ENCODE peak calls at places on chromosome 5, in nine cellular contexts. K is RPMI8226; S is heart left ventricle; R is OCI-LY7; H is NB4; B is aorta; O is activated CD4-positive, alpha-beta memory T cell treated with anti-CD3 and anti-CD28 coated beads, Interleukin-2, amount 10 ng/mL, durations not matched to agents 7 days and 5 days; G is B cell; T is HS-27A. C is an unnamed sample.

GRCh38 chr5:66306105-66306843 is 162.2 kb downstream of the SREK1 start:
- DNase-seq in R (peak), B (no peak), H (peak), S (peak), O (peak), K (peak), G (no peak), T (peak), C (peak)

GRCh38 chr5:147170603-147171002 is 64.2 kb upstream of the STK32A start:
- DNase-seq in K (no peak), O (no peak), B (no peak), R (peak), G (no peak), H (no peak), S (no peak), T (no peak), C (peak)

GRCh38 chr5:61860978-61861377 is 445.0 kb upstream of the KIF2A start:
- DNase-seq in H (no peak), O (no peak), R (no peak), K (no peak), B (no peak), T (no peak), G (no peak), S (no peak), C (no peak)

GRCh38 chr5:3517331-3517730 is 78.3 kb upstream of the IRX1 start:
- DNase-seq in G (no peak), R (no peak), H (no peak), S (no peak), B (no peak), K (no peak), O (no peak), T (no peak), C (no peak)

GRCh38 chr5:154287136-154287535 is 96.6 kb downstream of the GALNT10 start:
- DNase-seq in R (no peak), H (no peak), T (peak), G (no peak), O (no peak), S (no peak), B (no peak), K (no peak), C (peak)

GRCh38 chr5:100595152-100595811 is 60.1 kb downstream of the FAM174A start:
- DNase-seq in O (no peak), G (no peak), S (peak), H (peak), B (no peak), R (no peak), K (peak), T (peak), C (peak)

GRCh38 chr5:158925314-158925713 is 174.4 kb downstream of the EBF1 start:
- DNase-seq in K (no peak), S (no peak), O (no peak), R (no peak), G (no peak), T (no peak), H (no peak), B (no peak), C (no peak)

GRCh38 chr5:172637122-172637580 is 3.9 kb upstream of the NEURL1B start:
- DNase-seq in T (no peak), B (peak), O (no peak), H (no peak), R (no peak), S (no peak), K (peak), G (no peak), C (peak)

GRCh38 chr5:164359260-164359930 is 854.0 kb downstream of the MAT2B start:
- DNase-seq in R (no peak), H (no peak), G (no peak), K (no peak), O (no peak), T (no peak), B (no peak), S (no peak), C (no peak)

GRCh38 chr5:75701856-75702255 is 15.4 kb downstream of the POC5 start:
- DNase-seq in K (no peak), O (no peak), T (no peak), R (no peak), B (no peak), H (no peak), S (no peak), G (no peak), C (no peak)

GRCh38 chr5:142684508-142685031 is 1.3 kb downstream of the FGF1 start:
- DNase-seq in K (no peak), G (no peak), R (no peak), S (no peak), H (no peak), O (no peak), T (no peak), B (no peak), C (peak)

GRCh38 chr5:94793816-94794198 is 175.3 kb downstream of the SLF1 start:
- DNase-seq in G (no peak), T (no peak), S (no peak), R (no peak), K (no peak), O (no peak), H (peak), B (no peak), C (no peak)

GRCh38 chr5:78569441-78569840 is 79.1 kb downstream of the LHFPL2 start:
- DNase-seq in K (peak), R (no peak), O (no peak), G (no peak), T (no peak), S (no peak), B (no peak), H (no peak), C (peak)

GRCh38 chr5:149240354-149240998 is 31.2 kb upstream of the AFAP1L1 start:
- DNase-seq in G (no peak), R (no peak), B (no peak), O (peak), H (peak), T (no peak), K (peak), S (no peak), C (no peak)

GRCh38 chr5:5409151-5409810 is 13.2 kb upstream of the ICE1 start:
- DNase-seq in R (peak), G (no peak), O (no peak), H (peak), S (no peak), K (peak), B (no peak), T (no peak), C (peak)

GRCh38 chr5:94397508-94397907 is 220.9 kb downstream of the KIAA0825 start:
- DNase-seq in S (no peak), H (peak), R (peak), T (no peak), B (no peak), G (no peak), K (no peak), O (no peak), C (no peak)

GRCh38 chr5:1542755-1543154 is 19.0 kb upstream of the LPCAT1 start:
- DNase-seq in S (peak), G (peak), O (peak), B (peak), K (no peak), H (no peak), T (no peak), R (no peak), C (peak)

GRCh38 chr5:124932791-124933600 is 186.6 kb upstream of the ZNF608 start:
- DNase-seq in S (peak), K (no peak), T (no peak), H (no peak), O (no peak), G (no peak), R (no peak), B (no peak), C (peak)

GRCh38 chr5:42756630-42757601 is at the start of gene CCDC152:
- DNase-seq in H (no peak), G (peak), S (peak), B (peak), O (peak), K (peak), T (no peak), R (no peak), C (peak)

GRCh38 chr5:95486185-95486584 is 68.6 kb downstream of the SKIC3 start:
- DNase-seq in K (no peak), H (no peak), G (no peak), T (no peak), R (no peak), O (no peak), S (no peak), B (no peak), C (no peak)

GRCh38 chr5:171342362-171343111 is 33.5 kb downstream of the TLX3 start:
- DNase-seq in O (peak), S (no peak), B (no peak), T (no peak), R (peak), H (peak), G (no peak), K (peak), C (peak)

GRCh38 chr5:43428034-43428712 is 16.0 kb upstream of the CCL28 start:
- DNase-seq in R (no peak), K (no peak), S (no peak), O (no peak), G (no peak), H (no peak), T (no peak), B (no peak), C (peak)

GRCh38 chr5:113311301-113311700 is 123.5 kb downstream of the TSSK1B start:
- DNase-seq in S (no peak), B (no peak), T (no peak), H (no peak), K (no peak), O (no peak), R (no peak), G (no peak), C (no peak)

GRCh38 chr5:35016179-35017056 is 31.3 kb downstream of the AGXT2 start:
- DNase-seq in B (no peak), O (no peak), G (no peak), S (no peak), T (no peak), H (no peak), K (no peak), R (no peak), C (no peak)

GRCh38 chr5:55904152-55904551 is 53.0 kb downstream of the IL31RA start:
- DNase-seq in G (no peak), K (no peak), B (no peak), O (no peak), S (peak), T (no peak), H (no peak), R (no peak), C (peak)

GRCh38 chr5:71924980-71925379 is 182.3 kb upstream of the MAP1B start:
- DNase-seq in H (no peak), R (no peak), T (no peak), O (no peak), K (no peak), S (no peak), B (no peak), G (no peak), C (peak)

GRCh38 chr5:139131881-139132480 is 66.2 kb downstream of the SIL1 start:
- DNase-seq in O (no peak), H (no peak), T (no peak), K (no peak), S (no peak), R (no peak), G (no peak), B (no peak), C (no peak)

GRCh38 chr5:175809531-175810121 is 61.8 kb upstream of the CPLX2 start:
- DNase-seq in O (no peak), B (peak), S (no peak), T (peak), K (no peak), R (no peak), H (no peak), G (no peak), C (peak)

GRCh38 chr5:141782991-141783598 is 95.1 kb downstream of the PCDH1 start:
- DNase-seq in O (no peak), G (no peak), H (no peak), T (no peak), R (no peak), K (no peak), B (no peak), S (no peak), C (peak)

GRCh38 chr5:126023894-126024575 is 399.2 kb upstream of the GRAMD2B start:
- DNase-seq in T (no peak), G (no peak), O (no peak), K (no peak), H (no peak), B (no peak), S (no peak), R (no peak), C (no peak)

GRCh38 chr5:19241690-19242089 is 746.3 kb downstream of the CDH18 start:
- DNase-seq in O (no peak), S (no peak), B (no peak), G (no peak), T (no peak), K (no peak), R (no peak), H (no peak), C (peak)

GRCh38 chr5:178454821-178455479 is 135.2 kb downstream of the COL23A1 start:
- DNase-seq in G (no peak), H (no peak), O (no peak), K (no peak), B (peak), R (no peak), S (no peak), T (no peak), C (no peak)

C was measured in M059J.